ENCODE peak calls at places on chromosomes 1 and 21, in ten cellular contexts. One of them, this sample, is unnamed.

GRCh38 chr21:27429612-27430361 is 462.9 kb upstream of the ADAMTS5 start:
- DNase-seq in H7: no peak
- DNase-seq in colonic mucosa: no peak
- DNase-seq in suprapubic skin: no peak
- DNase-seq in cardiac muscle cell: no peak
- DNase-seq in left lung: no peak
- DNase-seq in lower lobe of right lung: no peak
- DNase-seq in heart right ventricle: no peak
- DNase-seq in RWPE2: no peak
- DNase-seq in body of pancreas: no peak
- DNase-seq in this sample: no peak

GRCh38 chr21:34365794-34366193 is 2.0 kb downstream of the KCNE2 start:
- DNase-seq in colonic mucosa: peak; percentile 6
- DNase-seq in H7: no peak
- DNase-seq in left lung: no peak
- DNase-seq in RWPE2: no peak
- DNase-seq in suprapubic skin: no peak
- DNase-seq in lower lobe of right lung: no peak
- DNase-seq in heart right ventricle: no peak
- DNase-seq in cardiac muscle cell: no peak
- DNase-seq in body of pancreas: no peak
- DNase-seq in this sample: no peak

GRCh38 chr1:94125551-94126514 is 4.9 kb upstream of the ABCA4 start:
- DNase-seq in H7: peak; percentile 48
- DNase-seq in lower lobe of right lung: no peak
- DNase-seq in suprapubic skin: no peak
- DNase-seq in left lung: no peak
- DNase-seq in RWPE2: no peak
- DNase-seq in heart right ventricle: no peak
- DNase-seq in colonic mucosa: no peak
- DNase-seq in cardiac muscle cell: no peak
- DNase-seq in body of pancreas: no peak
- DNase-seq in this sample: no peak

GRCh38 chr1:234573711-234574299 is 36.2 kb downstream of the IRF2BP2 start:
- DNase-seq in lower lobe of right lung: no peak
- DNase-seq in colonic mucosa: no peak
- DNase-seq in cardiac muscle cell: peak; percentile 24
- DNase-seq in heart right ventricle: no peak
- DNase-seq in H7: no peak
- DNase-seq in left lung: no peak
- DNase-seq in suprapubic skin: no peak
- DNase-seq in body of pancreas: no peak
- DNase-seq in RWPE2: no peak
- DNase-seq in this sample: no peak

GRCh38 chr21:34061983-34062382 is 11.4 kb upstream of the MRPS6 start:
- DNase-seq in colonic mucosa: no peak
- DNase-seq in suprapubic skin: no peak
- DNase-seq in cardiac muscle cell: no peak
- DNase-seq in lower lobe of right lung: no peak
- DNase-seq in heart right ventricle: no peak
- DNase-seq in left lung: no peak
- DNase-seq in RWPE2: no peak
- DNase-seq in H7: peak; percentile 52
- DNase-seq in body of pancreas: no peak
- DNase-seq in this sample: no peak

GRCh38 chr1:210143465-210144062 is 89.0 kb upstream of the SERTAD4 start:
- DNase-seq in H7: peak; percentile 22
- DNase-seq in colonic mucosa: peak; percentile 80
- DNase-seq in body of pancreas: peak; percentile 80
- DNase-seq in heart right ventricle: peak; percentile 70
- DNase-seq in RWPE2: no peak
- DNase-seq in left lung: peak; percentile 66
- DNase-seq in cardiac muscle cell: peak; percentile 79
- DNase-seq in lower lobe of right lung: peak; percentile 75
- DNase-seq in suprapubic skin: peak; percentile 70
- DNase-seq in this sample: no peak

GRCh38 chr21:14523234-14523633 is 22.9 kb downstream of the SAMSN1 start:
- DNase-seq in RWPE2: no peak
- DNase-seq in cardiac muscle cell: no peak
- DNase-seq in body of pancreas: no peak
- DNase-seq in colonic mucosa: no peak
- DNase-seq in H7: no peak
- DNase-seq in left lung: peak; percentile 49
- DNase-seq in suprapubic skin: no peak
- DNase-seq in lower lobe of right lung: no peak
- DNase-seq in heart right ventricle: no peak
- DNase-seq in this sample: no peak

GRCh38 chr1:246681822-246682221 is 42.4 kb upstream of the SCCPDH start:
- DNase-seq in RWPE2: no peak
- DNase-seq in heart right ventricle: peak; percentile 72
- DNase-seq in colonic mucosa: no peak
- DNase-seq in left lung: no peak
- DNase-seq in body of pancreas: no peak
- DNase-seq in lower lobe of right lung: no peak
- DNase-seq in suprapubic skin: no peak
- DNase-seq in H7: no peak
- DNase-seq in cardiac muscle cell: no peak
- DNase-seq in this sample: no peak

GRCh38 chr1:227748496-227749182 is 13.4 kb downstream of the SNAP47 start:
- DNase-seq in body of pancreas: no peak
- DNase-seq in RWPE2: no peak
- DNase-seq in suprapubic skin: peak; percentile 65
- DNase-seq in cardiac muscle cell: no peak
- DNase-seq in H7: no peak
- DNase-seq in left lung: no peak
- DNase-seq in heart right ventricle: no peak
- DNase-seq in colonic mucosa: no peak
- DNase-seq in lower lobe of right lung: no peak
- DNase-seq in this sample: no peak

GRCh38 chr1:227749225-227749624 is 14.0 kb downstream of the SNAP47 start:
- DNase-seq in H7: no peak
- DNase-seq in RWPE2: no peak
- DNase-seq in colonic mucosa: no peak
- DNase-seq in cardiac muscle cell: no peak
- DNase-seq in suprapubic skin: no peak
- DNase-seq in lower lobe of right lung: no peak
- DNase-seq in left lung: no peak
- DNase-seq in heart right ventricle: no peak
- DNase-seq in body of pancreas: no peak
- DNase-seq in this sample: no peak

GRCh38 chr1:227747382-227747781 is 12.1 kb downstream of the SNAP47 start:
- DNase-seq in lower lobe of right lung: no peak
- DNase-seq in colonic mucosa: no peak
- DNase-seq in H7: no peak
- DNase-seq in suprapubic skin: no peak
- DNase-seq in left lung: no peak
- DNase-seq in RWPE2: no peak
- DNase-seq in heart right ventricle: no peak
- DNase-seq in cardiac muscle cell: no peak
- DNase-seq in body of pancreas: no peak
- DNase-seq in this sample: no peak

GRCh38 chr1:227746676-227747075 is 11.4 kb downstream of the SNAP47 start:
- DNase-seq in cardiac muscle cell: no peak
- DNase-seq in left lung: no peak
- DNase-seq in colonic mucosa: no peak
- DNase-seq in body of pancreas: no peak
- DNase-seq in heart right ventricle: no peak
- DNase-seq in H7: no peak
- DNase-seq in lower lobe of right lung: no peak
- DNase-seq in RWPE2: no peak
- DNase-seq in suprapubic skin: no peak
- DNase-seq in this sample: no peak

GRCh38 chr1:227747948-227748495 is 12.8 kb downstream of the SNAP47 start:
- DNase-seq in left lung: no peak
- DNase-seq in lower lobe of right lung: no peak
- DNase-seq in H7: no peak
- DNase-seq in RWPE2: peak; percentile 29
- DNase-seq in suprapubic skin: no peak
- DNase-seq in cardiac muscle cell: no peak
- DNase-seq in heart right ventricle: no peak
- DNase-seq in colonic mucosa: no peak
- DNase-seq in body of pancreas: no peak
- DNase-seq in this sample: no peak
- H3K36me3 ChIP-seq in left lung: no peaks in the 10 kb centered on the region
- H3K36me3 ChIP-seq in lower lobe of right lung: peaks cover 28% of the 10 kb centered on the region
- H3K36me3 ChIP-seq in H7: peaks cover 8% of the 10 kb centered on the region
- H3K36me3 ChIP-seq in RWPE2: no peaks in the 10 kb centered on the region
- H3K36me3 ChIP-seq in suprapubic skin: peaks cover 27% of the 10 kb centered on the region
- H3K36me3 ChIP-seq in cardiac muscle cell: no peaks in the 10 kb centered on the region
- H3K36me3 ChIP-seq in heart right ventricle: peaks cover 29% of the 10 kb centered on the region
- H3K36me3 ChIP-seq in colonic mucosa: no peaks in the 10 kb centered on the region
- H3K36me3 ChIP-seq in body of pancreas: peaks cover 4% of the 10 kb centered on the region
- H3K36me3 ChIP-seq in this sample: peaks cover 10% of the 10 kb centered on the region

GRCh38 chr21:29053656-29054055 is 19.8 kb downstream of the CCT8 start:
- DNase-seq in heart right ventricle: no peak
- DNase-seq in colonic mucosa: no peak
- DNase-seq in body of pancreas: no peak
- DNase-seq in H7: no peak
- DNase-seq in RWPE2: no peak
- DNase-seq in cardiac muscle cell: no peak
- DNase-seq in left lung: no peak
- DNase-seq in suprapubic skin: no peak
- DNase-seq in lower lobe of right lung: no peak
- DNase-seq in this sample: no peak

GRCh38 chr21:29052224-29052623 is 21.2 kb downstream of the CCT8 start:
- DNase-seq in colonic mucosa: no peak
- DNase-seq in lower lobe of right lung: no peak
- DNase-seq in H7: no peak
- DNase-seq in cardiac muscle cell: no peak
- DNase-seq in left lung: no peak
- DNase-seq in suprapubic skin: no peak
- DNase-seq in body of pancreas: no peak
- DNase-seq in RWPE2: no peak
- DNase-seq in heart right ventricle: no peak
- DNase-seq in this sample: no peak

GRCh38 chr21:29056005-29056404 is 17.4 kb downstream of the CCT8 start:
- DNase-seq in suprapubic skin: no peak
- DNase-seq in H7: no peak
- DNase-seq in cardiac muscle cell: no peak
- DNase-seq in lower lobe of right lung: no peak
- DNase-seq in RWPE2: no peak
- DNase-seq in colonic mucosa: no peak
- DNase-seq in body of pancreas: no peak
- DNase-seq in heart right ventricle: no peak
- DNase-seq in left lung: no peak
- DNase-seq in this sample: no peak

GRCh38 chr21:29055080-29055479 is 18.4 kb downstream of the CCT8 start:
- DNase-seq in RWPE2: no peak
- DNase-seq in H7: no peak
- DNase-seq in colonic mucosa: no peak
- DNase-seq in left lung: no peak
- DNase-seq in body of pancreas: no peak
- DNase-seq in suprapubic skin: no peak
- DNase-seq in heart right ventricle: no peak
- DNase-seq in lower lobe of right lung: no peak
- DNase-seq in cardiac muscle cell: no peak
- DNase-seq in this sample: no peak

GRCh38 chr21:29053011-29053553 is 20.4 kb downstream of the CCT8 start:
- DNase-seq in left lung: no peak
- DNase-seq in lower lobe of right lung: no peak
- DNase-seq in body of pancreas: no peak
- DNase-seq in colonic mucosa: no peak
- DNase-seq in suprapubic skin: no peak
- DNase-seq in RWPE2: no peak
- DNase-seq in cardiac muscle cell: no peak
- DNase-seq in heart right ventricle: no peak
- DNase-seq in H7: no peak
- DNase-seq in this sample: no peak
- H3K36me3 ChIP-seq in left lung: no peaks in the 10 kb centered on the region
- H3K36me3 ChIP-seq in lower lobe of right lung: peaks cover 100% of the 10 kb centered on the region
- H3K36me3 ChIP-seq in body of pancreas: peaks cover 39% of the 10 kb centered on the region
- H3K36me3 ChIP-seq in colonic mucosa: peaks cover 5% of the 10 kb centered on the region
- H3K36me3 ChIP-seq in suprapubic skin: peaks cover 83% of the 10 kb centered on the region
- H3K36me3 ChIP-seq in RWPE2: peaks cover 81% of the 10 kb centered on the region
- H3K36me3 ChIP-seq in cardiac muscle cell: peaks cover 71% of the 10 kb centered on the region
- H3K36me3 ChIP-seq in heart right ventricle: peaks cover 100% of the 10 kb centered on the region
- H3K36me3 ChIP-seq in H7: peaks cover 12% of the 10 kb centered on the region
- H3K36me3 ChIP-seq in this sample: no peaks in the 10 kb centered on the region

GRCh38 chr21:42769183-42769819 is 110.0 kb downstream of the WDR4 start:
- DNase-seq in H7: no peak
- DNase-seq in colonic mucosa: no peak
- DNase-seq in left lung: no peak
- DNase-seq in RWPE2: no peak
- DNase-seq in suprapubic skin: no peak
- DNase-seq in heart right ventricle: no peak
- DNase-seq in body of pancreas: no peak
- DNase-seq in lower lobe of right lung: no peak
- DNase-seq in cardiac muscle cell: no peak
- DNase-seq in this sample: no peak

GRCh38 chr21:42770717-42771502 is 108.4 kb downstream of the WDR4 start:
- DNase-seq in heart right ventricle: no peak
- DNase-seq in left lung: no peak
- DNase-seq in cardiac muscle cell: no peak
- DNase-seq in body of pancreas: no peak
- DNase-seq in suprapubic skin: no peak
- DNase-seq in lower lobe of right lung: no peak
- DNase-seq in RWPE2: peak; percentile 49
- DNase-seq in colonic mucosa: no peak
- DNase-seq in H7: no peak
- DNase-seq in this sample: no peak

GRCh38 chr21:42768324-42769121 is 110.8 kb downstream of the WDR4 start:
- DNase-seq in H7: no peak
- DNase-seq in heart right ventricle: no peak
- DNase-seq in body of pancreas: no peak
- DNase-seq in cardiac muscle cell: no peak
- DNase-seq in suprapubic skin: no peak
- DNase-seq in RWPE2: no peak
- DNase-seq in colonic mucosa: no peak
- DNase-seq in lower lobe of right lung: no peak
- DNase-seq in left lung: no peak
- DNase-seq in this sample: no peak

GRCh38 chr21:42769820-42770716 is 109.3 kb downstream of the WDR4 start:
- DNase-seq in suprapubic skin: no peak
- DNase-seq in body of pancreas: no peak
- DNase-seq in cardiac muscle cell: no peak
- DNase-seq in colonic mucosa: no peak
- DNase-seq in RWPE2: no peak
- DNase-seq in lower lobe of right lung: no peak
- DNase-seq in H7: no peak
- DNase-seq in heart right ventricle: no peak
- DNase-seq in left lung: no peak
- DNase-seq in this sample: no peak

DNA sequence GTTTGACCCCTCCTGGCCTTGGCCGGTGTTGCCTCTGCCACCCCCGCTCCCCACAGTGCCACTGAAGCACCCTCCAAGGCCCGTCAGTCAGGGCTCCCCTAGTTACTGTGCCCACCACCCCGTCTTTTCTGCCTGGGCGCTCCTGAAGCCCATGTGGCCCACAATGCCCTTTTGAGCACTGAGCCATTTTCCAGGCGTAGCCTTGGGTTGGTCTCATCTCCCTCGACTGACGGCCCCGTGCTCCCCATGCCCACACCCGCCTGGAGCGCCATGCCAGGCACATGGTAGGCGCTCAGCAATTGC is 107.9 kb downstream of the WDR4 start:
- DNase-seq in heart right ventricle: no peak
- DNase-seq in colonic mucosa: no peak
- DNase-seq in left lung: no peak
- DNase-seq in suprapubic skin: no peak
- DNase-seq in cardiac muscle cell: no peak
- DNase-seq in body of pancreas: no peak
- DNase-seq in lower lobe of right lung: no peak
- DNase-seq in H7: no peak
- DNase-seq in RWPE2: no peak
- DNase-seq in this sample: no peak
- H3K36me3 ChIP-seq in heart right ventricle: no peaks in the 10 kb centered on the region
- H3K36me3 ChIP-seq in colonic mucosa: no peaks in the 10 kb centered on the region
- H3K36me3 ChIP-seq in left lung: no peaks in the 10 kb centered on the region
- H3K36me3 ChIP-seq in suprapubic skin: peaks cover 30% of the 10 kb centered on the region
- H3K36me3 ChIP-seq in cardiac muscle cell: peaks cover 9% of the 10 kb centered on the region
- H3K36me3 ChIP-seq in body of pancreas: peaks cover 4% of the 10 kb centered on the region
- H3K36me3 ChIP-seq in lower lobe of right lung: peaks cover 22% of the 10 kb centered on the region
- H3K36me3 ChIP-seq in H7: peaks cover 29% of the 10 kb centered on the region
- H3K36me3 ChIP-seq in RWPE2: no peaks in the 10 kb centered on the region
- H3K36me3 ChIP-seq in this sample: peaks cover 42% of the 10 kb centered on the region

GRCh38 chr1:7780976-7781375 is 3.1 kb upstream of the PER3 start:
- DNase-seq in colonic mucosa: no peak
- DNase-seq in heart right ventricle: no peak
- DNase-seq in left lung: no peak
- DNase-seq in suprapubic skin: no peak
- DNase-seq in H7: no peak
- DNase-seq in cardiac muscle cell: no peak
- DNase-seq in RWPE2: no peak
- DNase-seq in lower lobe of right lung: no peak
- DNase-seq in body of pancreas: no peak
- DNase-seq in this sample: no peak

GRCh38 chr1:7783178-7783711 is 846 bp upstream of the PER3 start:
- DNase-seq in left lung: peak; percentile 78
- DNase-seq in RWPE2: peak; percentile 76
- DNase-seq in lower lobe of right lung: peak; percentile 88
- DNase-seq in colonic mucosa: peak; percentile 68
- DNase-seq in heart right ventricle: peak; percentile 74
- DNase-seq in cardiac muscle cell: peak; percentile 80
- DNase-seq in body of pancreas: peak; percentile 81
- DNase-seq in suprapubic skin: no peak
- DNase-seq in H7: peak; percentile 93
- DNase-seq in this sample: no peak

GRCh38 chr1:7781923-7782495 is 2.1 kb upstream of the PER3 start:
- DNase-seq in suprapubic skin: no peak
- DNase-seq in lower lobe of right lung: peak; percentile 60
- DNase-seq in body of pancreas: no peak
- DNase-seq in cardiac muscle cell: no peak
- DNase-seq in left lung: no peak
- DNase-seq in RWPE2: no peak
- DNase-seq in H7: no peak
- DNase-seq in heart right ventricle: no peak
- DNase-seq in colonic mucosa: no peak
- DNase-seq in this sample: no peak

GRCh38 chr1:7783826-7784491 is at the start of gene PER3:
- DNase-seq in left lung: peak; percentile 96
- DNase-seq in body of pancreas: peak; percentile 98
- DNase-seq in lower lobe of right lung: peak; percentile 98
- DNase-seq in heart right ventricle: peak; percentile 99
- DNase-seq in cardiac muscle cell: peak; percentile 97
- DNase-seq in suprapubic skin: peak; percentile 97
- DNase-seq in H7: peak; percentile 99
- DNase-seq in colonic mucosa: peak; percentile 95
- DNase-seq in RWPE2: peak; percentile 94
- DNase-seq in this sample: peak; percentile 82

GRCh38 chr1:7778133-7778628 is 5.9 kb upstream of the PER3 start:
- DNase-seq in H7: no peak
- DNase-seq in heart right ventricle: no peak
- DNase-seq in cardiac muscle cell: no peak
- DNase-seq in suprapubic skin: no peak
- DNase-seq in left lung: no peak
- DNase-seq in colonic mucosa: no peak
- DNase-seq in lower lobe of right lung: no peak
- DNase-seq in RWPE2: no peak
- DNase-seq in body of pancreas: no peak
- DNase-seq in this sample: no peak
- H3K36me3 ChIP-seq in H7: peaks cover 8% of the 10 kb centered on the region
- H3K36me3 ChIP-seq in heart right ventricle: peaks cover 82% of the 10 kb centered on the region
- H3K36me3 ChIP-seq in cardiac muscle cell: peaks cover 25% of the 10 kb centered on the region
- H3K36me3 ChIP-seq in suprapubic skin: peaks cover 59% of the 10 kb centered on the region
- H3K36me3 ChIP-seq in left lung: no peaks in the 10 kb centered on the region
- H3K36me3 ChIP-seq in colonic mucosa: no peaks in the 10 kb centered on the region
- H3K36me3 ChIP-seq in lower lobe of right lung: peaks cover 81% of the 10 kb centered on the region
- H3K36me3 ChIP-seq in RWPE2: peaks cover 70% of the 10 kb centered on the region
- H3K36me3 ChIP-seq in body of pancreas: peaks cover 10% of the 10 kb centered on the region
- H3K36me3 ChIP-seq in this sample: peaks cover 8% of the 10 kb centered on the region

This sample was measured in iPS DF 6.9.